ENCODE peak calls at places on chromosomes 5 and 9, in nine cellular contexts. One of them, this sample, is unnamed.
A peak's percentile ranks its signal among the peaks of the same experiment; 100 is the strongest.

GRCh38 chr5:131634996-131635754 is at the start of gene RAPGEF6:
- DNase-seq in GM12865: peak; percentile 100
- DNase-seq in endothelial cell of umbilical vein: peak; percentile 99
- DNase-seq in stomach: peak; percentile 98
- DNase-seq in cardiac muscle cell: peak; percentile 100
- DNase-seq in cardiac fibroblast: peak; percentile 100
- DNase-seq in AG09309: peak; percentile 100
- DNase-seq in HCT116: peak; percentile 100
- DNase-seq in AG10803: peak; percentile 100
- DNase-seq in this sample: peak; percentile 99

GRCh38 chr5:37005946-37006540 is 129.5 kb downstream of the NIPBL start:
- DNase-seq in GM12865: peak; percentile 28
- DNase-seq in endothelial cell of umbilical vein: peak; percentile 50
- DNase-seq in stomach: no peak
- DNase-seq in cardiac muscle cell: peak; percentile 55
- DNase-seq in cardiac fibroblast: peak; percentile 59
- DNase-seq in AG09309: no peak
- DNase-seq in HCT116: peak; percentile 7
- DNase-seq in AG10803: peak; percentile 39
- DNase-seq in this sample: peak; percentile 8

GRCh38 chr9:21395778-21396717 is 10.8 kb upstream of the IFNA2 start:
- DNase-seq in GM12865: peak; percentile 61
- DNase-seq in endothelial cell of umbilical vein: peak; percentile 45
- DNase-seq in stomach: peak; percentile 51
- DNase-seq in cardiac muscle cell: peak; percentile 31
- DNase-seq in cardiac fibroblast: peak; percentile 28
- DNase-seq in AG09309: no peak
- DNase-seq in HCT116: peak; percentile 21
- DNase-seq in AG10803: no peak
- DNase-seq in this sample: no peak

GRCh38 chr9:121261107-121261460 is 6.9 kb upstream of the GSN start:
- DNase-seq in GM12865: no peak
- DNase-seq in endothelial cell of umbilical vein: peak; percentile 63
- DNase-seq in stomach: no peak
- DNase-seq in cardiac muscle cell: peak; percentile 50
- DNase-seq in cardiac fibroblast: peak; percentile 47
- DNase-seq in AG09309: no peak
- DNase-seq in HCT116: no peak
- DNase-seq in AG10803: peak; percentile 37
- DNase-seq in this sample: no peak

GRCh38 chr5:55176176-55176818 is 3.3 kb upstream of the CDC20B start:
- DNase-seq in GM12865: no peak
- DNase-seq in endothelial cell of umbilical vein: peak; percentile 39
- DNase-seq in stomach: peak; percentile 73
- DNase-seq in cardiac muscle cell: peak; percentile 9
- DNase-seq in cardiac fibroblast: no peak
- DNase-seq in AG09309: no peak
- DNase-seq in HCT116: no peak
- DNase-seq in AG10803: no peak
- DNase-seq in this sample: no peak

GRCh38 chr5:146466521-146467349 is 19.6 kb downstream of the TCERG1 start:
- DNase-seq in GM12865: no peak
- DNase-seq in endothelial cell of umbilical vein: peak; percentile 58
- DNase-seq in stomach: no peak
- DNase-seq in cardiac muscle cell: peak; percentile 39
- DNase-seq in cardiac fibroblast: peak; percentile 45
- DNase-seq in AG09309: no peak
- DNase-seq in HCT116: no peak
- DNase-seq in AG10803: peak; percentile 23
- DNase-seq in this sample: no peak

GRCh38 chr5:38596997-38597396 is 40.6 kb upstream of the LIFR start:
- DNase-seq in GM12865: no peak
- DNase-seq in endothelial cell of umbilical vein: no peak
- DNase-seq in stomach: no peak
- DNase-seq in cardiac muscle cell: no peak
- DNase-seq in cardiac fibroblast: no peak
- DNase-seq in AG09309: no peak
- DNase-seq in HCT116: no peak
- DNase-seq in AG10803: no peak
- DNase-seq in this sample: no peak

GRCh38 chr5:98813755-98814154 is 40.3 kb downstream of the RGMB start:
- DNase-seq in GM12865: peak; percentile 48
- DNase-seq in endothelial cell of umbilical vein: no peak
- DNase-seq in stomach: no peak
- DNase-seq in cardiac muscle cell: no peak
- DNase-seq in cardiac fibroblast: no peak
- DNase-seq in AG09309: no peak
- DNase-seq in HCT116: no peak
- DNase-seq in AG10803: no peak
- DNase-seq in this sample: no peak

GRCh38 chr9:131487621-131488031 is 15.1 kb upstream of the POMT1 start:
- DNase-seq in GM12865: no peak
- DNase-seq in endothelial cell of umbilical vein: no peak
- DNase-seq in stomach: no peak
- DNase-seq in cardiac muscle cell: no peak
- DNase-seq in cardiac fibroblast: no peak
- DNase-seq in AG09309: no peak
- DNase-seq in HCT116: no peak
- DNase-seq in AG10803: no peak
- DNase-seq in this sample: no peak

GRCh38 chr9:115127191-115127817 is 9.3 kb upstream of the TNC start:
- DNase-seq in GM12865: no peak
- DNase-seq in endothelial cell of umbilical vein: no peak
- DNase-seq in stomach: no peak
- DNase-seq in cardiac muscle cell: peak; percentile 47
- DNase-seq in cardiac fibroblast: peak; percentile 81
- DNase-seq in AG09309: no peak
- DNase-seq in HCT116: no peak
- DNase-seq in AG10803: peak; percentile 51
- DNase-seq in this sample: no peak

GRCh38 chr5:149471406-149472183 is 79.6 kb downstream of the CSNK1A1 start:
- DNase-seq in GM12865: no peak
- DNase-seq in endothelial cell of umbilical vein: peak; percentile 55
- DNase-seq in stomach: peak; percentile 53
- DNase-seq in cardiac muscle cell: peak; percentile 57
- DNase-seq in cardiac fibroblast: peak; percentile 67
- DNase-seq in AG09309: no peak
- DNase-seq in HCT116: no peak
- DNase-seq in AG10803: peak; percentile 49
- DNase-seq in this sample: peak; percentile 77

GRCh38 chr9:89996717-89997116 is 391.9 kb downstream of the GADD45G start:
- DNase-seq in GM12865: no peak
- DNase-seq in endothelial cell of umbilical vein: no peak
- DNase-seq in stomach: peak; percentile 36
- DNase-seq in cardiac muscle cell: no peak
- DNase-seq in cardiac fibroblast: no peak
- DNase-seq in AG09309: no peak
- DNase-seq in HCT116: no peak
- DNase-seq in AG10803: no peak
- DNase-seq in this sample: no peak

GRCh38 chr9:121281614-121282291 is 13.8 kb downstream of the GSN start:
- DNase-seq in GM12865: no peak
- DNase-seq in endothelial cell of umbilical vein: peak; percentile 68
- DNase-seq in stomach: peak; percentile 93
- DNase-seq in cardiac muscle cell: peak; percentile 63
- DNase-seq in cardiac fibroblast: peak; percentile 81
- DNase-seq in AG09309: no peak
- DNase-seq in HCT116: peak; percentile 94
- DNase-seq in AG10803: peak; percentile 53
- DNase-seq in this sample: peak; percentile 30

DNA sequence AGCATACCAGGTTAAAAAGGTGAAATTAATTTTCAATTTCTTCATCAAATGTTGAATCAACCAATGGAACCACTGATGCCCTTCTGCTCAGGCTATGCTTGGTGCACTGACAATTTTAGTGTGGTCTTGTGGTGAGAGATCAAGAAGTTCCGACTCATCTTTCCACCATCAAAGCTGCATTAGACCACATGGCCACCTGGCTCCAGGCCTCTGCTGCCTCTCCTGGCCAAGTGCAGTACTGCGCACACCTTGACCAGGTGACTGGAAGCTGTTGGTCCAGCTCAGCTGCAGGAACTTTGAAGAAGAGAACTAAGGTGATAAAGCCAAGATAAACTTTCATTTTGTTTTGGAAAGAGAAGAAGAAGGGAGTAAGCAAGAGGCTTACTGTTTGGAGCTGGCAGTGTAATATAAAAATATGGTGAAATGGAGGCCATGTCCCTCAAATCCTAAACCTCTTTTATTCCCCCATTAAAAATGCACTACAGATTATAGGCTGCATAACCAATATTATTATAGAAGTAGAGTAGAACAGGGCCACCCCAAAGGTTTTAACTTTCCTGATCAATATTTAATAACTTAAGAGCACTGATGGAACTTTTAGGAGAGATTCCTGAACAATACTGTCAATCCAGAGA is 315.5 kb upstream of the C9orf72 start:
- DNase-seq in GM12865: peak; percentile 50
- DNase-seq in endothelial cell of umbilical vein: no peak
- DNase-seq in stomach: peak; percentile 25
- DNase-seq in cardiac muscle cell: peak; percentile 2
- DNase-seq in cardiac fibroblast: peak; percentile 3
- DNase-seq in AG09309: no peak
- DNase-seq in HCT116: peak; percentile 7
- DNase-seq in AG10803: no peak
- DNase-seq in this sample: peak; percentile 1
- TF ChIP-seq CTCF in GM12865: peak; percentile 88
- TF ChIP-seq CTCF in endothelial cell of umbilical vein: peak; percentile 53
- TF ChIP-seq CTCF in stomach: peak; percentile 22
- TF ChIP-seq CTCF in cardiac muscle cell: peak; percentile 62
- TF ChIP-seq CTCF in cardiac fibroblast: peak; percentile 77
- TF ChIP-seq CTCF in AG09309: peak; percentile 42
- TF ChIP-seq CTCF in HCT116: peak; percentile 87
- TF ChIP-seq CTCF in AG10803: peak; percentile 49
- TF ChIP-seq CTCF in this sample: peak; percentile 72

DNA sequence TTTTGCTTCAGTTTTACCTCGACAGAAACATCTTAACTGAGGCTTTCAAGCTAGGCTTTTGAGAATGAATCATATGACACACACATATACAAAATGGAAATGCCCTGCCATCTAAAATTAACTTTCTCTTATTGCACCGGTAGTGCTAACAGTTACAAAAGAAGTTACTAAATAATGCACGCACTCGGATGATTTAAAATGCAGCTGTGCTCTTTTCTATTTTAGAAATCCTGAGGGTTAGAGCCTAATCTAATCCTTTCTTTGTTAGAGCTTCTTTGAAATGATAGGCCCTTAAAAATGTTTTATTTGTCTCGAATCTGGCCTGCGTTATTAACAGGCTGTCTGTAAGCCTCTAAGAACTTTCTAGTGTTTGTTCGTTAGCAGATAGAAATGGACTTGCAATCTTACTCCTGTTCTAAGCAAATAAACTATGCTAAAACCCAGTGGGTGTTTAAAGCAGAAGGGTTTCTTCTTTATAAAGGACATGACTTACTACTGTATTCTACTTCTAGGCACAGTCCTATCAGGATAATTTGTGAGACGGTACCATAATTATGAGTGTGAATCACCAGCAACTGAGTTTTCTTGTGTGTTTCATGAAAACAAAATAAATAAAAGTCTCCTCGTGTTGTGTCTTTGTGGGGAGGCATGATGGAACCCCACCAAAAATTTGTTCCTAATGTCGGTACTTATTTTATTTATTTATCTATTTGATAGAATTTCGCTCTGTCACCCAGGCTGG is 69.2 kb upstream of the MYO10 start:
- DNase-seq in GM12865: no peak
- DNase-seq in endothelial cell of umbilical vein: no peak
- DNase-seq in stomach: no peak
- DNase-seq in cardiac muscle cell: no peak
- DNase-seq in cardiac fibroblast: no peak
- DNase-seq in AG09309: no peak
- DNase-seq in HCT116: no peak
- DNase-seq in AG10803: peak; percentile 35
- DNase-seq in this sample: no peak
- H3K4me3 ChIP-seq in GM12865: no peak overlapping the region
- H3K4me3 ChIP-seq in endothelial cell of umbilical vein: no peak overlapping the region
- H3K4me3 ChIP-seq in stomach: no peak overlapping the region
- H3K4me3 ChIP-seq in cardiac muscle cell: no peak overlapping the region
- H3K4me3 ChIP-seq in cardiac fibroblast: no peak overlapping the region
- H3K4me3 ChIP-seq in AG09309: no peak overlapping the region
- H3K4me3 ChIP-seq in HCT116: no peak overlapping the region
- H3K4me3 ChIP-seq in AG10803: no peak overlapping the region
- H3K4me3 ChIP-seq in this sample: no peak overlapping the region

GRCh38 chr9:108015690-108016089 is 526.1 kb upstream of the KLF4 start:
- DNase-seq in GM12865: no peak
- DNase-seq in endothelial cell of umbilical vein: no peak
- DNase-seq in stomach: no peak
- DNase-seq in cardiac muscle cell: no peak
- DNase-seq in cardiac fibroblast: no peak
- DNase-seq in AG09309: no peak
- DNase-seq in HCT116: no peak
- DNase-seq in AG10803: no peak
- DNase-seq in this sample: no peak
- TF ChIP-seq CTCF in GM12865: no peak
- TF ChIP-seq CTCF in endothelial cell of umbilical vein: no peak
- TF ChIP-seq CTCF in stomach: no peak
- TF ChIP-seq CTCF in cardiac muscle cell: no peak
- TF ChIP-seq CTCF in cardiac fibroblast: no peak
- TF ChIP-seq CTCF in AG09309: no peak
- TF ChIP-seq CTCF in HCT116: no peak
- TF ChIP-seq CTCF in AG10803: no peak
- TF ChIP-seq CTCF in this sample: no peak

GRCh38 chr5:158951951-158952545 is 147.7 kb downstream of the EBF1 start:
- DNase-seq in GM12865: peak; percentile 41
- DNase-seq in endothelial cell of umbilical vein: no peak
- DNase-seq in stomach: no peak
- DNase-seq in cardiac muscle cell: no peak
- DNase-seq in cardiac fibroblast: no peak
- DNase-seq in AG09309: no peak
- DNase-seq in HCT116: no peak
- DNase-seq in AG10803: no peak
- DNase-seq in this sample: no peak
- H3K4me3 ChIP-seq in GM12865: peak overlapping the region; percentile 29
- H3K4me3 ChIP-seq in endothelial cell of umbilical vein: no peak overlapping the region
- H3K4me3 ChIP-seq in stomach: no peak overlapping the region
- H3K4me3 ChIP-seq in cardiac muscle cell: no peak overlapping the region
- H3K4me3 ChIP-seq in cardiac fibroblast: no peak overlapping the region
- H3K4me3 ChIP-seq in AG09309: no peak overlapping the region
- H3K4me3 ChIP-seq in HCT116: no peak overlapping the region
- H3K4me3 ChIP-seq in AG10803: no peak overlapping the region
- H3K4me3 ChIP-seq in this sample: no peak overlapping the region

GRCh38 chr5:132905938-132906337 is 32.5 kb downstream of the LEAP2 start:
- DNase-seq in GM12865: no peak
- DNase-seq in endothelial cell of umbilical vein: peak; percentile 78
- DNase-seq in stomach: no peak
- DNase-seq in cardiac muscle cell: peak; percentile 54
- DNase-seq in cardiac fibroblast: peak; percentile 52
- DNase-seq in AG09309: no peak
- DNase-seq in HCT116: no peak
- DNase-seq in AG10803: peak; percentile 62
- DNase-seq in this sample: peak; percentile 98
- TF ChIP-seq CTCF in GM12865: no peak
- TF ChIP-seq CTCF in endothelial cell of umbilical vein: no peak
- TF ChIP-seq CTCF in stomach: no peak
- TF ChIP-seq CTCF in cardiac muscle cell: no peak
- TF ChIP-seq CTCF in cardiac fibroblast: peak; percentile 10
- TF ChIP-seq CTCF in AG09309: no peak
- TF ChIP-seq CTCF in HCT116: no peak
- TF ChIP-seq CTCF in AG10803: peak; percentile 25
- TF ChIP-seq CTCF in this sample: no peak